ENCODE peak calls at places on chromosomes 1 and 21, in six cellular contexts. D is mammary epithelial cell, I is neural progenitor cell, R is lower lobe of right lung, B is bronchial epithelial cell, L is Panc1. O is an unnamed sample.
A peak's percentile ranks its signal among the peaks of the same experiment; 100 is the strongest.

GRCh38 chr21:27590271-27590670 is 623.4 kb upstream of the ADAMTS5 start:
- DNase-seq in D (no peak), I (no peak), R (no peak), B (no peak), L (no peak), O (no peak)

GRCh38 chr1:33986389-33987095 is 122.7 kb downstream of the HMGB4 start:
- DNase-seq in D (no peak), I (no peak), R (no peak), B (peak; percentile 4), L (no peak), O (no peak)

GRCh38 chr1:227759345-227760300 is 24.4 kb downstream of the SNAP47 start:
- DNase-seq in D (peak; percentile 46), I (no peak), R (no peak), B (peak; percentile 79), L (peak; percentile 59), O (no peak)

GRCh38 chr1:34060901-34061415 is 104.1 kb downstream of the CSMD2 start:
- DNase-seq in D (no peak), I (no peak), R (no peak), B (no peak), L (no peak), O (no peak)

GRCh38 chr1:85579619-85580018 is 942 bp upstream of the CCN1 start:
- DNase-seq in D (no peak), I (peak; percentile 60), R (no peak), B (no peak), L (peak; percentile 64), O (no peak)

GRCh38 chr1:33762099-33762830 is 101.6 kb upstream of the HMGB4 start:
- DNase-seq in D (no peak), I (no peak), R (no peak), B (no peak), L (no peak), O (no peak)

GRCh38 chr1:114286960-114287359 is 133.3 kb upstream of the SYT6 start:
- DNase-seq in D (no peak), I (no peak), R (no peak), B (no peak), L (no peak), O (no peak)

GRCh38 chr1:16315437-16315836 is 36.8 kb downstream of the FBXO42 start:
- DNase-seq in D (no peak), I (no peak), R (no peak), B (no peak), L (no peak), O (no peak)

GRCh38 chr1:29567257-29567656 is 330.9 kb downstream of the PTPRU start:
- DNase-seq in D (no peak), I (no peak), R (no peak), B (no peak), L (no peak), O (no peak)

GRCh38 chr21:17853393-17854275 is 34.5 kb upstream of the C21orf91 start:
- DNase-seq in D (no peak), I (no peak), R (no peak), B (no peak), L (no peak), O (no peak)

GRCh38 chr1:101051688-101052638 is 26.4 kb upstream of the DPH5 start:
- DNase-seq in D (no peak), I (no peak), R (no peak), B (no peak), L (no peak), O (peak; percentile 27)

GRCh38 chr1:237884237-237884636 is 6.5 kb downstream of the ZP4 start:
- DNase-seq in D (peak; percentile 63), I (no peak), R (no peak), B (peak; percentile 80), L (no peak), O (no peak)

DNA sequence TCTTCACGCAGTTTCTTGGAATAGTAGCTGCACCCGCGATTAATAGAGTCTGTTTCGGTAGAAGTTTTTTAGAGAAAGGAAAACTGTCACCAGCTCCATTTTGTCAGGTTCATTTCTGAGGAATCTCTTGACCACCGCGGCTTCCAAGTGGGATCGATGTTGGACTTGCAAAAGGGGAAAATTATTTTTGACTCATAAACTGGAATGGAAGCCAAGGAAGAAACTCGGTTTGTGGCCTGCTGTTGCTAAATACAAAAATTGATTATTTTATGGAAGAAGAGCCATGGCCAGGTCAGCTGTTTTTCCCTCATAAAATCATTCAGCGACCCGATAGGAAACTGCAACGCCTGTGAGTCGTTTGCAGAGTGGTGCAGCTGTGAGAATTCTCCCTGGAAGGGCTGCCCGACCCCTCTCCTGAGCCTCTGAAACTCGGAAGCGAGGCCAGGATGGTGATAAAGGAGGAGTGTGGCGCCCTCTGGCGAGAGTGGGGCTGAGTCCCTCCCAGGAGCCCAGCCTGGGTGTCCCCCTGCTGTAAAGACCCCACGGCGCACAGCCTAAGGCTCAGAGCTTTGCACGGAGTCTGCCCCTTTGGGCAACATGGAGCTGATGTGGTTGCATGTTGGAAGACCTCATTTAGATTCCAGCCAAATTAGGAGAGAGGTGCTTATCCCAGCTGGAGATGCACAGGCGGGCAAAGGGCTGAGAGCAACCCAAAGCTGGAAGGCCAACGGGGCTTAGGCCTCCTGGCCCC is 83.6 kb upstream of the SLC25A33 start:
- DNase-seq in D (peak; percentile 24), I (peak; percentile 93), R (peak; percentile 73), B (no peak), L (no peak), O (peak; percentile 57)
- TF ChIP-seq CTCF in D (peak; percentile 61), I (peak; percentile 89), R (peak; percentile 82), B (peak; percentile 91), L (peak; percentile 88), O (no peak)

GRCh38 chr1:223048026-223048425 is 95.0 kb downstream of the TLR5 start:
- DNase-seq in D (peak; percentile 53), I (no peak), R (no peak), B (peak; percentile 49), L (no peak), O (no peak)
- TF ChIP-seq CTCF in D (no peak), I (no peak), R (no peak), B (no peak), L (no peak), O (no peak)

GRCh38 chr1:162590686-162591085 is 29.2 kb downstream of the UAP1 start:
- DNase-seq in D (no peak), I (no peak), R (no peak), B (no peak), L (no peak), O (no peak)
- TF ChIP-seq CTCF in D (no peak), I (no peak), R (no peak), B (no peak), L (no peak), O (no peak)

DNA sequence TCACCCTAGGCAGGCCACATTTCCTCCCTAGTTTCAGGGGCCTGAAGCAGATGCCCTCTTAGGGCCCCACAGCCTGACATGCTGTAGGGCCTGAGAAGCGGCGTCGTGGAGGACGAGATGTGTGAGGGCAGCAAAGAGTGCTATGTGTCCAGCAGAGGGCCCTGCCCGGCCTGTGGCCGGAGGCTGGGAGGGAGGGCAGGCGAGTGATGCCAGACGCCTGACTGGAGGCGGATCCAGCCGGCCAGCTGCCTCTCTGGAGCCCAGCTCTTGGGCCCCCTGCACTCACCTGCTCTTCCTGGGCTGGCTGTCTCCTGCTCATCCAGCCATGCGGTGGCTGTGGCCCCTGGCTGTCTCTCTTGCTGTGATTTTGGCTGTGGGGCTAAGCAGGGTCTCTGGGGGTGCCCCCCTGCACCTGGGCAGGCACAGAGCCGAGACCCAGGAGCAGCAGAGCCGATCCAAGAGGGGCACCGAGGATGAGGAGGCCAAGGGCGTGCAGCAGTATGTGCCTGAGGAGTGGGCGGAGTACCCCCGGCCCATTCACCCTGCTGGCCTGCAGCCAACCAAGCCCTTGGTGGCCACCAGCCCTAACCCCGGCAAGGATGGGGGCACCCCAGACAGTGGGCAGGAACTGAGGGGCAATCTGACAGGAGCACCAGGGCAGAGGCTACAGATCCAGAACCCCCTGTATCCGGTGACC is at the start of gene GPR37L1:
- DNase-seq in D (no peak), I (peak; percentile 91), R (peak; percentile 76), B (no peak), L (no peak), O (no peak)
- TF ChIP-seq CTCF in D (no peak), I (peak; percentile 71), R (peak; percentile 48), B (no peak), L (peak; percentile 83), O (no peak)

GRCh38 chr1:50620680-50621329 is 197.6 kb upstream of the DMRTA2 start:
- DNase-seq in D (peak; percentile 91), I (peak; percentile 11), R (peak; percentile 89), B (peak; percentile 95), L (no peak), O (no peak)
- TF ChIP-seq CTCF in D (peak; percentile 76), I (peak; percentile 59), R (peak; percentile 44), B (peak; percentile 74), L (peak; percentile 78), O (no peak)

GRCh38 chr1:1058921-1059493 is 15.1 kb downstream of the RNF223 start:
- DNase-seq in D (peak; percentile 58), I (peak; percentile 51), R (no peak), B (no peak), L (no peak), O (no peak)

GRCh38 chr1:1060281-1061000 is 13.7 kb downstream of the RNF223 start:
- DNase-seq in D (no peak), I (no peak), R (no peak), B (no peak), L (no peak), O (no peak)

GRCh38 chr1:1055841-1056736 is 18.0 kb downstream of the RNF223 start:
- DNase-seq in D (no peak), I (no peak), R (no peak), B (no peak), L (no peak), O (no peak)

GRCh38 chr1:1059494-1060280 is 14.4 kb downstream of the RNF223 start:
- DNase-seq in D (peak; percentile 77), I (peak; percentile 95), R (peak; percentile 92), B (peak; percentile 46), L (no peak), O (peak; percentile 97)

GRCh38 chr1:1058088-1058905 is 15.8 kb downstream of the RNF223 start:
- DNase-seq in D (no peak), I (peak; percentile 63), R (no peak), B (no peak), L (no peak), O (no peak)
- TF ChIP-seq CTCF in D (no peak), I (no peak), R (no peak), B (no peak), L (no peak), O (no peak)

GRCh38 chr1:206570529-206570928 is 41.7 kb downstream of the EIF2D start:
- DNase-seq in D (no peak), I (no peak), R (no peak), B (no peak), L (no peak), O (no peak)

GRCh38 chr1:206575894-206576737 is 36.1 kb downstream of the EIF2D start:
- DNase-seq in D (no peak), I (no peak), R (no peak), B (no peak), L (no peak), O (no peak)

GRCh38 chr1:206575165-206575893 is 36.9 kb downstream of the EIF2D start:
- DNase-seq in D (no peak), I (no peak), R (peak; percentile 63), B (peak; percentile 89), L (no peak), O (no peak)

GRCh38 chr1:206573772-206574161 is 38.5 kb downstream of the EIF2D start:
- DNase-seq in D (no peak), I (no peak), R (no peak), B (no peak), L (no peak), O (no peak)

GRCh38 chr1:206572835-206573771 is 39.2 kb downstream of the EIF2D start:
- DNase-seq in D (no peak), I (no peak), R (no peak), B (no peak), L (no peak), O (no peak)
- TF ChIP-seq CTCF in D (no peak), I (no peak), R (no peak), B (no peak), L (no peak), O (no peak)

O was measured in activated B cell treated with CpG ODN at 0.5 μM for 24 hours.